ENCODE peak calls at places on chromosome 18, in six cellular contexts. H is psoas muscle, J is neural progenitor cell, Y is fibroblast of lung, E is A549, T is HCT116. W is an unnamed sample. For H3K4me1 and H3K9me3, the result is how much of the 10 kb centered on the place peaks cover.

GRCh38 chr18:2331496-2331895 is 239.8 kb downstream of the METTL4 start:
- DNase-seq in H (no peak), J (no peak), T (no peak), Y (no peak), E (no peak), W (no peak)

GRCh38 chr18:395481-396250 is 104.8 kb downstream of the COLEC12 start:
- DNase-seq in J (no peak), T (no peak), E (no peak), H (no peak), Y (peak), W (no peak)

GRCh38 chr18:1361931-1362330 is 457.3 kb downstream of the ADCYAP1 start:
- DNase-seq in E (no peak), H (no peak), Y (no peak), T (no peak), J (no peak), W (no peak)

GRCh38 chr18:60064271-60064670 is 164.5 kb downstream of the PMAIP1 start:
- DNase-seq in T (no peak), Y (peak), H (no peak), J (no peak), E (no peak), W (no peak)

GRCh38 chr18:34818069-34818468 is 108.0 kb downstream of the DTNA start:
- DNase-seq in H (no peak), Y (no peak), J (no peak), T (no peak), E (no peak), W (no peak)

GRCh38 chr18:59428018-59428417 is 69.0 kb upstream of the LMAN1 start:
- DNase-seq in Y (no peak), E (no peak), H (no peak), J (no peak), T (no peak), W (no peak)

GRCh38 chr18:44594779-44595467 is 85.8 kb upstream of the SETBP1 start:
- DNase-seq in Y (peak), T (no peak), E (no peak), H (no peak), J (no peak), W (no peak)

GRCh38 chr18:25349131-25349925 is 2.6 kb downstream of the ZNF521 start:
- DNase-seq in T (no peak), H (peak), E (no peak), J (peak), Y (peak), W (no peak)

GRCh38 chr18:25805939-25806338 is 284.5 kb downstream of the SS18 start:
- DNase-seq in J (no peak), E (no peak), Y (no peak), H (no peak), T (no peak), W (no peak)

GRCh38 chr18:32177530-32177929 is 12.3 kb upstream of the MEP1B start:
- DNase-seq in H (no peak), J (no peak), Y (no peak), E (no peak), T (no peak), W (no peak)

GRCh38 chr18:74497778-74498177 is 1.6 kb downstream of the CNDP2 start:
- DNase-seq in Y (no peak), T (no peak), H (no peak), J (no peak), E (no peak), W (no peak)

GRCh38 chr18:59799383-59800015 is 100.3 kb upstream of the PMAIP1 start:
- DNase-seq in T (no peak), E (no peak), J (no peak), Y (no peak), H (no peak), W (no peak)

GRCh38 chr18:23421277-23421676 is 31.8 kb upstream of the RIOK3 start:
- DNase-seq in T (no peak), J (no peak), E (no peak), Y (no peak), H (no peak), W (no peak)

GRCh38 chr18:68428026-68428425 is 286.9 kb downstream of the TMX3 start:
- DNase-seq in H (no peak), J (no peak), Y (peak), T (no peak), E (no peak), W (no peak)

GRCh38 chr18:70195852-70196434 is 9.5 kb downstream of the RTTN start:
- DNase-seq in J (peak), Y (peak), H (no peak), T (no peak), E (peak), W (no peak)

GRCh38 chr18:70195014-70195614 is 10.4 kb downstream of the RTTN start:
- DNase-seq in T (no peak), J (no peak), H (no peak), E (no peak), Y (no peak), W (peak)

GRCh38 chr18:70197042-70197441 is 8.4 kb downstream of the RTTN start:
- DNase-seq in E (no peak), T (no peak), J (no peak), H (no peak), Y (no peak), W (no peak)

GRCh38 chr18:70197844-70198243 is 7.6 kb downstream of the RTTN start:
- DNase-seq in Y (no peak), H (no peak), T (no peak), E (no peak), J (no peak), W (no peak)

DNA sequence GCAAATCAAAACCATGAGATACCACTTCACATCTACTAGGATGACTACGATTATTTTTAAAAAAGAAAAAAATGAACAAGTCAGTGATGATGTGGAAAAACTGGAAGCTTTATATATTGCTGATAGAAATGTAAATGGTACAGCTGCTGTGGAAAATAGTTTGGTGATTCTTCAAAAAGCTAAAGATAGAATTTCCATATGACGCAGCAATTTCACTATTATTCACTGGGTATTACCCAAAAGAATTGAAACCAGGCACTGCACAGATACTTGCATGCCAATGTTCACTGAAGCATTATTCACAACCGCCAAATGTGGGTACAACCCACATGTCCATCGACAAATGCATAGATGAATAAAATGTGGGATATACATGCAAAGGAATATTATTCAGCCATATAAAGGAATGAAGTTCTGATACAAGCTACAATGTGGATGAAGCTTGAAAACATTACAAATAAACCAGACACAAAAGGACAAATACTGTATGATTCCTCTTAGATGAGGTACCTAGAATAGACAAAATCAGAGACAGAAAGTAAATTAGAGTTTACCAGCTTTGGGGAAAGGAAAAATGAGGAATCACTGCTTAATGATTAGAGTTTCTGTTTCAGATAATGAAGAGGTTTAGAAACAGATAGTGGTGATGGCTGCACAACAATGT is 11.1 kb downstream of the RTTN start:
- DNase-seq in Y (no peak), H (no peak), J (no peak), T (no peak), E (no peak), W (no peak)
- H3K4me1 ChIP-seq in Y (under half), H (under half), J (under half), T (under half), E (under half), W (under half)

GRCh38 chr18:79737426-79737825 is 57.8 kb downstream of the CTDP1 start:
- DNase-seq in Y (no peak), J (no peak), H (no peak), T (no peak), E (no peak), W (no peak)

GRCh38 chr18:79738565-79739439 is 58.9 kb upstream of the KCNG2 start:
- DNase-seq in H (no peak), J (no peak), Y (no peak), T (no peak), E (no peak), W (no peak)

GRCh38 chr18:79739440-79739778 is 58.3 kb upstream of the KCNG2 start:
- DNase-seq in Y (no peak), E (no peak), T (no peak), H (no peak), J (no peak), W (no peak)

GRCh38 chr18:79736846-79737245 is 57.2 kb downstream of the CTDP1 start:
- DNase-seq in H (no peak), J (no peak), T (no peak), Y (no peak), E (no peak), W (no peak)

GRCh38 chr18:79738041-79738461 is 58.4 kb downstream of the CTDP1 start:
- DNase-seq in J (no peak), E (no peak), H (no peak), Y (no peak), T (no peak), W (no peak)
- H3K9me3 ChIP-seq in J (under half), E (under half), H (under half), Y (under half), T (under half), W (under half)

GRCh38 chr18:8792688-8793316 is 87.4 kb downstream of the MTCL1 start:
- DNase-seq in E (no peak), H (no peak), T (no peak), Y (no peak), J (no peak), W (no peak)

GRCh38 chr18:8794133-8794986 is 89.0 kb downstream of the MTCL1 start:
- DNase-seq in T (peak), H (no peak), J (no peak), E (no peak), Y (peak), W (no peak)

GRCh38 chr18:8797206-8797605 is 91.8 kb downstream of the MTCL1 start:
- DNase-seq in E (no peak), J (no peak), H (no peak), Y (peak), T (no peak), W (no peak)

GRCh38 chr18:8793445-8794132 is 88.2 kb downstream of the MTCL1 start:
- DNase-seq in E (no peak), H (no peak), T (no peak), J (no peak), Y (peak), W (no peak)

DNA sequence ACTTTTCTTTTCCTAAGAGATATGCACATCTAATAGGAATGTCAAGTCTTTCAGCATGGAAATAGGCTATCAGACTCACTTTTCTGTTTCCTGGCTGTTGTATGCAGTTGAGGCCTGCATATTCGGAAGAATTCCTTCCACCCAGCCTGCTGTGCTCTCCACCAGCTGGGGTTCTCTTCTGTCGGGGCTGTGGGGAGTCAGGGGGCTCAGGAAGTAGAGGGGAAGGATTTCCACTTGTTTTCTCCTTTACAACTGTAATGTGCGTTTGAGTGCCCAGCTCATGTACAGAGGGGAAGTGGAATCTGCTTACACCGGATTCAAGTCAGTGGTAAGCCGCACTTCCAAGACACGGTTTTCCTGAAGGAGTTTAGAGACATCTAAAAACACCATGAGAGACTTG is 90.2 kb downstream of the MTCL1 start:
- DNase-seq in E (no peak), Y (no peak), T (no peak), J (no peak), H (no peak), W (no peak)
- H3K4me1 ChIP-seq in E (half or more), Y (under half), T (half or more), J (under half), H (under half), W (under half)

DNA sequence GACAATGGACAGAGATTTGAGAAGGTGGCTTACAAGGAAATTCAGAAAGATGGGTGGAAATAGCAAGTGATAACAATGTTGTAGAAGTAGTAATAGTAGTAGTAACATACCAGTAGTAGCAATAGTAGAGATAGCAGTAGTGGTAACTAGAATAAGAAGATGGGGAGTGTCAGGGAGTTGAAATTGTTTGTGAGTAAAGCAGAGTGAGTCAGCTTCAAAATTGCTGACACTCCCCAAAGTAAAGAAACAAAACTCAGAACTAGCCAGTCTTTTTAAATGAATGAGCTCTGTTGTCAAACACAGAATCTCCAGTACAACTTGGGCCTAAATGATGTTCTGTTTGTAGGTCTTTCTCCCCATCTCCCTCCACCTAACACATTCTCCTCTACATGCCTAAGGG is 1040.9 kb downstream of the CBLN2 start:
- DNase-seq in T (no peak), H (no peak), E (no peak), J (no peak), Y (no peak), W (no peak)
- H3K9me3 ChIP-seq in T (under half), H (under half), E (under half), J (under half), Y (under half), W (under half)

GRCh38 chr18:77086656-77087390 is 45.8 kb downstream of the MBP start:
- DNase-seq in J (peak), H (peak), E (no peak), T (no peak), Y (no peak), W (no peak)
- H3K4me1 ChIP-seq in J (under half), H (half or more), E (under half), T (half or more), Y (under half), W (under half)

GRCh38 chr18:35835366-35835765 is 137.1 kb upstream of the RMP24 start:
- DNase-seq in Y (no peak), J (no peak), H (no peak), T (no peak), E (no peak), W (no peak)
- H3K9me3 ChIP-seq in Y (under half), J (under half), H (under half), T (under half), E (under half), W (under half)

DNA sequence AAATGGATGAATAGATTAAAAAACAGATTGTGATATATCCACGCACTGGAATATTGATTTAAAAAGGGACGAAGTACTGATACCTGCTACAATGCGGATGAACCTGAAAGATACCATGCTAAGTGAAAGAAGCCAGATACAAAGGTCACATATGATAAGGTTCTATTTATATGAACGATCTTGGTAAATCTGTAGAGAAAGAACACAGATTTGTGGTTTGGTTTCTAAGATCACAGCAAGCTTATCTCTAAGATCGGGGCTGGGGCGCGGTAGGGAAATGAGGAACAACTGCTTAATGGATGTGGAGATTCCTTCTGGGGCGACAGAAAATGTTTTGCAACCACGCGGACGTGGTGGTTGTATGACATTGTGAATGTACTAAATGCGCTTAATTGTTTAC is 60.0 kb downstream of the NEDD4L start:
- DNase-seq in E (no peak), H (no peak), Y (no peak), T (no peak), J (no peak), W (peak)
- H3K4me1 ChIP-seq in E (under half), H (under half), Y (under half), T (under half), J (under half), W (under half)

DNA sequence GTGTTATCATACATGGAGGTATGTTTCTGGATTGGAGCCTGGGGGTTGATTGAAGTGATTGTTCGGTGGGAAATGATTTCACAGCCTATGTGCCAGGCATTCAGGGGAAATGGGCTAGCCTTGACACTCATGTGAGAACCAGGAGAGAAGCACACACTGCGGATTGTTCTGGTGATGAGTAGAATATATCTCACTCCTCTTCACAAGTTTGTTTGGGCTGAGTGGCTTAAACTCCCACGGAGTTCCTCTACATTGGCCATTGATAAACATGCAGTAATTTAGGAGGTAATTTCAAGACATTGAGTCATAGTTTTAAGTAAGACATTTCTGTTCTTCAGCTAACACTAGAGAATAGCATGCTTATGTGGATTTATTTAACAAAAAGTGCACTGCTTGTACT is 498.9 kb upstream of the NETO1 start:
- DNase-seq in T (no peak), Y (peak), E (no peak), H (no peak), J (no peak), W (no peak)
- H3K9me3 ChIP-seq in T (under half), Y (under half), E (under half), H (under half), J (under half), W (under half)

DNA sequence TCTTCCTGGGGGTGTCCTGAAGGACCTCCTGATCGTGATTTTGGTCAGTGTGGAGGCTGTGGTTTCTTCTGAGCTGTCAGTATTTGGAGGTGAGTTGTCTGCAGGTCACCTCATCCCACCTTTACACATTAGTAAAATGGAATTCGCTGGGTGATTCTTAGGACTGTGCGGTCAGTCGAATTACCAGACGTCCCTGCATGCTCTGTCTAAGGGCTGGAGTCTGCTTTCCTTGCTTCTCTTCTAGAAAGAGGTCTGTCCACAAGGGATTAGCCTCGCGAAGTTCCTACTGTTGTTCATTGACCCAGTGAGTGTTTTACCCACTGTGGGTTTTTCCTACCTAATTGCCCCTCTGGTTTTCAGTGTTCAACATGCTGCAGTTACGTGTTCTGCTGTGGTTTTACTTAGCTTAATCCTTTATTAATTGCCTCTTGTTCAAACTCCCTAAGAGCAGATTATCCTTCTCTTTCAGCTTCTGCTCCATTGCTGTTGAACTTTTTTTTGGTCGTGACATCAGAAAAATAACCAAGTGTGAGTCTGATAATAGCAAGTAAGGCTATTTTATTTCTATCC is 183.4 kb downstream of the NEDD4L start:
- DNase-seq in T (no peak), Y (no peak), E (no peak), H (no peak), J (peak), W (no peak)
- H3K4me1 ChIP-seq in T (half or more), Y (under half), E (half or more), H (under half), J (under half), W (under half)